ENCODE peak calls at places on chromosomes 16 and 17, in seven cellular contexts. M is PC-3, N is fibroblast of mammary gland, H is HFF-Myc, D is fibroblast of lung, V is tibial artery, Q is OCI-LY7. K is an unnamed sample.

GRCh38 chr17:58974354-58974753 is 132.3 kb downstream of the TRIM37 start:
- DNase-seq in V (no peak), D (no peak), Q (no peak), N (no peak), M (no peak), H (no peak), K (no peak)

GRCh38 chr17:80649672-80650338 is 105.2 kb downstream of the RPTOR start:
- DNase-seq in V (no peak), Q (peak), N (peak), M (peak), H (peak), D (peak), K (peak)

GRCh38 chr16:79845734-79846135 is 245.2 kb upstream of the MAF start:
- DNase-seq in V (no peak), Q (no peak), D (no peak), M (no peak), N (no peak), H (no peak), K (no peak)

GRCh38 chr16:30839523-30840227 is 52.7 kb upstream of the ZNF629 start:
- DNase-seq in M (no peak), N (no peak), V (no peak), Q (no peak), D (no peak), H (no peak), K (no peak)

GRCh38 chr16:11949527-11949926 is 7.7 kb upstream of the NPIPB2 start:
- DNase-seq in V (no peak), Q (peak), N (peak), H (no peak), M (peak), D (peak), K (peak)

GRCh38 chr16:25124503-25124902 is 13.0 kb downstream of the LCMT1 start:
- DNase-seq in Q (no peak), V (no peak), M (no peak), H (no peak), D (no peak), N (no peak), K (no peak)

GRCh38 chr17:5044630-5045029 is 9.4 kb upstream of the SLC52A1 start:
- DNase-seq in N (no peak), H (no peak), D (no peak), M (peak), Q (no peak), V (no peak), K (no peak)

GRCh38 chr17:79231766-79232287 is 157.2 kb downstream of the ENGASE start:
- DNase-seq in V (no peak), D (no peak), N (no peak), M (no peak), H (no peak), Q (no peak), K (no peak)

GRCh38 chr17:40915721-40916256 is 21.7 kb downstream of the KRT23 start:
- DNase-seq in V (no peak), Q (no peak), N (peak), D (peak), M (peak), H (no peak), K (no peak)

GRCh38 chr16:1941924-1942809 is 832 bp downstream of the MSRB1 start:
- DNase-seq in D (no peak), M (peak), V (peak), N (peak), Q (peak), H (no peak), K (peak)

GRCh38 chr16:55000595-55000994 is 69.9 kb downstream of the IRX5 start:
- DNase-seq in V (no peak), H (no peak), D (no peak), Q (no peak), M (no peak), N (peak), K (no peak)

DNA sequence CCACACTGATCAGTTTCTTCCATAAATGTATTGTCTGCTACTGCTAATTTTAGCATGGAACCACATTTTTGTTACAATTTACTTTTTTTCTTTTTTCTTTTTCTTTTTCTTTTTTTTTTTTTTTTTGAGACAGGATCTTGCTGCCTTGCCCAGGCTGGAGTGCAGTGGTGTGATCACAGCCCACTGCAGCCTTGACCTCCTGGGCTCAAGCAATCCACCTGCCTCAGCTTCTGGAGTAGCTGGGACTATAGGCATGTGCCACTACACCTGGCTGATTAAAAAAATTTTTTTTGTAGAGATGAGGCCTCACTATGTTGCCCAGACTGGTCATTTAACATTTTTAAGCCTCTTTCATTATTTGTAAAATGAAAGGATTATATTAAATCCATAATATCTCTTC is 19.1 kb downstream of the ZPBP2 start:
- DNase-seq in D (no peak), H (no peak), V (no peak), M (no peak), Q (no peak), N (no peak), K (no peak)
- TF ChIP-seq CTCF in D (no peak), H (no peak), V (no peak), M (no peak), Q (no peak), N (no peak), K (no peak)

DNA sequence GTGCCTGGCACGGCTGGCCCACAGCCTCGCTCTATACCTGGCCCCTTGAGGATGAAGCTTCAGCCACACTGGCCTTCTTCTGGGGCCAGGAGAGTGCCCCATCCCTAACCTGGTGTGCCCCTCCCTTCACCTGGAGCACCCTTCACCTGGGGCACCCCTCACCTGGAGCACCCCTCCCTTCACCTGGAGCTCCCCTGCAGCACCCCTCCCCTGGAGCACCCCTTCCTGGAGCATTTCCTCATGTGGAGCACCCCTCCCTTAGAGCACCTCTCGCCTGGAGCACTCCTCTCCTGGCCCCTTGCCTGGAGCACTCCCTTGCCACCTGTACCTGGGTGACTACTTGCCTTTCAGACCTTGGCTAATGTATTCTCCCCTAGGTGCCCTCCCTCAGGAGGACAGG is 2.4 kb upstream of the FBXL16 start:
- DNase-seq in Q (no peak), D (no peak), H (no peak), M (no peak), V (no peak), N (no peak), K (no peak)
- TF ChIP-seq CTCF in Q (no peak), D (no peak), H (no peak), M (no peak), V (no peak), N (no peak), K (no peak)

DNA sequence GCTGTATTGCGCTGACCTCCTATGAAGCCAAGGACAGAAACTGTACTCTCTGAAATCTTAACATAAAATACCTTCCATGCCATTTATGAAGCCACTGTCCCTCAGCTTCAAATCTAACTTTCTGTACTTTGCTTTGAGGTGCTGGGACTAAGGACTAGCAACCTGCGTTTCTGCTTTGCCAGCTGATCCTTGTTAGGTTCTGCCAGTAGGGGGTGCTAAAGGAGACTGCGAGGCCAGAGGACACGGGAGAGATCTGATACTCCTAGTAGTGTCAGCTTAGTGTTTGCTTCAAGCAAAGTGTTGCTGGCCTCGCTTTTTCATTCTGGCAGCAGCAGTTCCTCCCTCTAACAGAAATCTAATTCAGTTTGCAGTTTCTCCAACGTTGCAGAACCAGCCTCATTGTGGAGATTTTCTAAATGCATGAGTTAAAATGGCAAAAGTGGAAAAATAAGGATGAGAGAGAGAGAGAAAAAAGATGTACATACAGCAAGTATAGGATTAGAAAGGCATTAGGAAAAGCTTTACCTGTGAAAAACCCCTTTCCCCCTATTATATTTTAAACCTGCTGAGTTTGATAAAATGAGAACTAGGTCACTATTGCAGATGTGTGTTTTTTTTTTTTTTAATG is 297.5 kb downstream of the CA10 start:
- DNase-seq in D (no peak), Q (peak), V (no peak), N (peak), H (no peak), M (peak), K (peak)
- TF ChIP-seq CTCF in D (no peak), Q (peak), V (no peak), N (peak), H (peak), M (peak), K (peak)

DNA sequence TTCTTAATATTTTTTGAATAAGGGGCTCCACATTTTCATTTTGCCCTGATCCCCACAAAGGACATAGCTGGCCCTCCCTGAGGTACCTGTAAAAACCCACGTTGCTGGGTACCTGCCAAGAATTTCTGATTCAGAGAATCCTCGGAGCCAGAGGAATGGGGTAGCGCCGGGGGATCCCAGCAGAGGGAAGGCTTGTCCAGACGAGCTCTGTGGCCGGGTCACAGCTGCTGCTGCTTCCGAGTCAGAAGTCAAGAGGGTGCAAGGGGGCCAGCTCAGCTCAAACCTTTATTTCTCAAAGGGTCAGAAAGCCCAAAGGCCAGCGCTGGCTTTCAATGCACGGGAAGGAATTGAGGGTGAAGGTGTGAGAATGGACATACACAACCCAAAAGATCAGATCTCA is 68.9 kb upstream of the SDK2 start:
- DNase-seq in N (no peak), D (no peak), Q (no peak), M (no peak), V (no peak), H (no peak), K (no peak)
- TF ChIP-seq CTCF in N (no peak), D (no peak), Q (no peak), M (no peak), V (no peak), H (no peak), K (no peak)

DNA sequence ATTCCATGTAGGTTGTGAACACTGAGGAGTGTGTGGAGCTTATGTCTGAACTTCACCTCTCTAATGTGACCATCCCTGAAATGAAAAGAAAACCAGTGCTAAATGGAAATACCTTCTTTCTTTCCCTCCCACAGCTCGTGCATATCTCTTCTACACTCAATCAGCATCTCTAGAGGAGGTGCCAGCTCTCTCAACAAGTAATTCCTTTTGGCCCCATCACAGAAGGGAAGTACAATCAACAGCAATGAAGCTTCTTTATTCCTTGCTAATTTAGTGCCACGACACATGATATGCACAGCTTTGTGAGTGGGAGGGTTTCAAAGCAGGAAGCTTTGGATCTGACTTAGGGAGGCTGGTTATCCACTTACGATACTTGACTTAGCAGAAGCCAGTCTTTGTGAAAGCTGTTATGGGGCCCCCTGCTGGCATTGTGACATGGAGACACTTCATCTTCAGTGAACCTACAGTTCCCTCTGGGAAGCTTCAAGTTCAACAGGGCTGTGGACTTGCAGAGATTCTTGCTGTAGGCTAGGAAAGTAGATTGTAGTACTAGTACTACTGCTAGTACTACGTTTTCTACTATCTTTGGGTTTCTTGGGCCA is 81.0 kb downstream of the TMEM100 start:
- DNase-seq in N (peak), Q (peak), H (peak), D (peak), V (peak), M (peak), K (peak)
- TF ChIP-seq CTCF in N (peak), Q (peak), H (peak), D (peak), V (peak), M (peak), K (peak)

K was measured in activated CD8-positive, alpha-beta T cell treated with anti-CD3 and anti-CD28 coated beads for 36 hours.